ENCODE peak calls at places on chromosome 12, in nine cellular contexts. Q is neural progenitor cell, L is SK-N-SH, K is astrocyte, O is tibial nerve, Y is thoracic aorta, R is neuronal stem cell, T is heart right ventricle, V is DND-41. N is an unnamed sample. For H3K27me3, the result is how much of the 10 kb centered on the place peaks cover.

GRCh38 chr12:82527165-82527780 is 159.4 kb upstream of the TMTC2 start:
- DNase-seq in Q (peak), L (peak), K (peak), O (peak), Y (no peak), R (peak), T (no peak), V (peak), N (peak)

GRCh38 chr12:75713434-75713833 is 202.0 kb upstream of the KRR1 start:
- DNase-seq in Q (no peak), L (no peak), K (no peak), O (no peak), Y (no peak), R (no peak), T (no peak), V (no peak), N (no peak)

GRCh38 chr12:1534708-1535107 is 59.7 kb downstream of the FBXL14 start:
- DNase-seq in Q (no peak), L (no peak), K (no peak), O (no peak), Y (no peak), R (no peak), T (no peak), V (no peak), N (no peak)

GRCh38 chr12:21795648-21796328 is 21.3 kb upstream of the KCNJ8 start:
- DNase-seq in Q (no peak), L (no peak), K (no peak), O (no peak), Y (no peak), R (no peak), T (no peak), V (no peak), N (no peak)

GRCh38 chr12:72057330-72057911 is 118.8 kb downstream of the TPH2 start:
- DNase-seq in Q (no peak), L (no peak), K (peak), O (no peak), Y (no peak), R (no peak), T (no peak), V (no peak), N (no peak)

GRCh38 chr12:96828169-96828789 is 78.8 kb upstream of the NEDD1 start:
- DNase-seq in Q (no peak), L (no peak), K (no peak), O (no peak), Y (no peak), R (no peak), T (no peak), V (no peak), N (no peak)

GRCh38 chr12:32178341-32179010 is 71.8 kb downstream of the BICD1 start:
- DNase-seq in Q (no peak), L (peak), K (no peak), O (no peak), Y (no peak), R (no peak), T (no peak), V (no peak), N (no peak)

GRCh38 chr12:130337476-130338303 is at the start of gene PIWIL1:
- DNase-seq in Q (no peak), L (peak), K (no peak), O (no peak), Y (no peak), R (no peak), T (no peak), V (no peak), N (no peak)

GRCh38 chr12:102891756-102892155 is 25.3 kb downstream of the PAH start:
- DNase-seq in Q (peak), L (no peak), K (no peak), O (no peak), Y (no peak), R (peak), T (no peak), V (no peak), N (no peak)

GRCh38 chr12:109482894-109483293 is 5.5 kb downstream of the UBE3B start:
- DNase-seq in Q (no peak), L (no peak), K (no peak), O (no peak), Y (no peak), R (no peak), T (no peak), V (no peak), N (no peak)

GRCh38 chr12:20342111-20342510 is 26.2 kb upstream of the PDE3A start:
- DNase-seq in Q (no peak), L (no peak), K (peak), O (no peak), Y (no peak), R (no peak), T (no peak), V (no peak), N (no peak)

GRCh38 chr12:26863515-26863914 is 30.5 kb upstream of the ITPR2 start:
- DNase-seq in Q (peak), L (no peak), K (no peak), O (no peak), Y (no peak), R (no peak), T (no peak), V (peak), N (no peak)

GRCh38 chr12:84704851-84705250 is 207.7 kb downstream of the SLC6A15 start:
- DNase-seq in Q (peak), L (no peak), K (no peak), O (no peak), Y (no peak), R (peak), T (no peak), V (no peak), N (no peak)

GRCh38 chr12:4700621-4701026 is 19.6 kb upstream of the GALNT8 start:
- DNase-seq in Q (peak), L (no peak), K (peak), O (peak), Y (no peak), R (peak), T (peak), V (no peak), N (no peak)

GRCh38 chr12:50507930-50508329 is 3.1 kb downstream of the DIP2B start:
- DNase-seq in Q (no peak), L (no peak), K (no peak), O (no peak), Y (no peak), R (no peak), T (no peak), V (no peak), N (no peak)

GRCh38 chr12:44507471-44507870 is 368.6 kb downstream of the NELL2 start:
- DNase-seq in Q (no peak), L (no peak), K (no peak), O (no peak), Y (no peak), R (no peak), T (no peak), V (no peak), N (no peak)
- H3K27me3 ChIP-seq in Q (under half), L (under half), K (under half), O (under half), Y (under half), R (under half), T (under half), V (under half), N (under half)

GRCh38 chr12:91663331-91663998 is 480.8 kb upstream of the DCN start:
- DNase-seq in Q (no peak), L (no peak), K (no peak), O (no peak), Y (no peak), R (no peak), T (no peak), V (no peak), N (no peak)

GRCh38 chr12:91662021-91662420 is 479.4 kb upstream of the DCN start:
- DNase-seq in Q (no peak), L (no peak), K (peak), O (no peak), Y (no peak), R (no peak), T (no peak), V (no peak), N (peak)

DNA sequence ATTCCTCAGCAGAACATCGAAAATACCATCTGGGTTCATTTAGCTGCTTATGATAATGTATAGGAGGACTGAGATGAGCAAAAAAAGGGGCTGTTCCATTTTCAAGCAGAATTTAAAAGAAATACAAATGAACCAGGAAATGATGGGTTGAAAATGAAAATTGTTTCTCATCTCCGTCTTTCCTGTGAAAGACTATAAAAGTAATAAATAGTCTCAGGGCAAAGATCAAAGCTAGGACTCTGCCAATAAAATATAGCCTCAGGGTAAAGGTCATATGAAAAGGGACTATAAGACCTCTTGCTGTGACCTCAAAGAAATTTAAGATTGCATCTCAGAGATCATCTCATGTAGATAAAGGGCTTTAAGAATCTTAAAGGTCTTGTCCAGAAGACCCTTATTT is 477.9 kb downstream of the BTG1 start:
- DNase-seq in Q (no peak), L (no peak), K (no peak), O (no peak), Y (no peak), R (no peak), T (no peak), V (no peak), N (no peak)
- H3K4me3 ChIP-seq in Q (no peak), L (no peak), K (no peak), O (no peak), Y (no peak), R (no peak), T (no peak), V (no peak), N (no peak)

DNA sequence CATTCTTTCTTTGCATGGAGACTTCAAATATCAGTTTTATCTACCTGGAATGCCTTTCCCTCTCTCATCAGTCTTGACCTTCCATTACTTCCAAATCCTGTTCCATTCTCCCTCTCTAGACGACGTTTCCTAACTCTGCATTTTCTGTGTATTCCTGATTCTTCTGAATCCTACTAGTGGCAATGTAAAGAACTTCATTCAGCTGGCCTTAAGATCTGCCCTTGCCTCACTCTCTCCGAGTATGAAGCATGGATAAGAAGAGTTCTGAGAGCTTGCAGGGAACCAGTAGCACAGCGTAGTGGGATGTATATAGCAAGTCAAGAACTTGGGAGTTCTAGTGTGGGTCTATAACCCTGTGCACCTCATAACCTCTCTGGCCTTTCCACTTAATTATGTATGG is 68.5 kb upstream of the HOXC13 start:
- DNase-seq in Q (no peak), L (no peak), K (no peak), O (no peak), Y (no peak), R (no peak), T (no peak), V (no peak), N (no peak)
- H3K27me3 ChIP-seq in Q (half or more), L (under half), K (under half), O (under half), Y (under half), R (under half), T (half or more), V (under half), N (under half)

GRCh38 chr12:14948672-14949071 is 10.3 kb upstream of the ERP27 start:
- DNase-seq in Q (no peak), L (no peak), K (peak), O (peak), Y (peak), R (no peak), T (no peak), V (peak), N (peak)

GRCh38 chr12:14950421-14950820 is 11.0 kb downstream of the ARHGDIB start:
- DNase-seq in Q (peak), L (no peak), K (peak), O (no peak), Y (no peak), R (no peak), T (no peak), V (no peak), N (no peak)

GRCh38 chr12:14946856-14947255 is 8.5 kb upstream of the ERP27 start:
- DNase-seq in Q (no peak), L (no peak), K (no peak), O (no peak), Y (no peak), R (no peak), T (no peak), V (no peak), N (no peak)

GRCh38 chr12:14950982-14951746 is 10.2 kb downstream of the ARHGDIB start:
- DNase-seq in Q (peak), L (no peak), K (no peak), O (no peak), Y (no peak), R (peak), T (no peak), V (no peak), N (no peak)

GRCh38 chr12:14949631-14950030 is 11.3 kb upstream of the ERP27 start:
- DNase-seq in Q (no peak), L (no peak), K (no peak), O (no peak), Y (no peak), R (no peak), T (no peak), V (peak), N (no peak)
- H3K4me3 ChIP-seq in Q (no peak), L (no peak), K (no peak), O (no peak), Y (no peak), R (no peak), T (no peak), V (peak), N (no peak)

N was measured in mesenchymal stem cell.